ENCODE peak calls at places on chromosomes 11 and 22, in eight cellular contexts. Z, Y, C, H, I, Q, X and R are unnamed samples.

GRCh38 chr22:30569674-30570202 is 4.7 kb downstream of the GAL3ST1 start:
- DNase-seq in C (no peak), Z (no peak), H (no peak), X (no peak), Q (no peak), I (no peak), Y (no peak), R (no peak)

GRCh38 chr11:64647019-64647805 is 56.2 kb downstream of the SLC22A12 start:
- DNase-seq in C (no peak), Q (no peak), Y (no peak), H (no peak), X (no peak), Z (no peak), I (no peak), R (no peak)

GRCh38 chr11:105177658-105178057 is 38.1 kb upstream of the CARD18 start:
- DNase-seq in Z (no peak), Q (peak), I (peak), H (no peak), Y (no peak), C (no peak), X (peak), R (peak)

GRCh38 chr11:12052676-12053605 is 44.5 kb upstream of the DKK3 start:
- DNase-seq in C (no peak), Y (no peak), Z (no peak), Q (peak), H (no peak), X (no peak), I (no peak), R (no peak)

GRCh38 chr22:40082184-40082583 is 87.4 kb downstream of the FAM83F start:
- DNase-seq in C (no peak), X (no peak), Y (no peak), Z (no peak), I (no peak), H (no peak), Q (no peak), R (no peak)

GRCh38 chr22:49514656-49515055 is 313.0 kb downstream of the BRD1 start:
- DNase-seq in X (no peak), I (peak), Y (no peak), Q (no peak), C (no peak), H (no peak), Z (no peak), R (no peak)

GRCh38 chr22:49880281-49880680 is 26.6 kb downstream of the ZBED4 start:
- DNase-seq in H (no peak), Q (no peak), I (no peak), C (no peak), Y (no peak), X (no peak), Z (no peak), R (no peak)

GRCh38 chr22:46661221-46661851 is 41.1 kb downstream of the GRAMD4 start:
- DNase-seq in I (peak), Z (peak), Q (peak), X (no peak), Y (no peak), H (peak), C (peak), R (peak)

GRCh38 chr22:49170053-49170452 is 657.6 kb downstream of the BRD1 start:
- DNase-seq in X (no peak), H (no peak), I (no peak), Z (no peak), Q (no peak), Y (no peak), C (no peak), R (no peak)

GRCh38 chr11:109123811-109124787 is 297.9 kb upstream of the C11orf87 start:
- DNase-seq in Z (no peak), X (peak), I (peak), Q (peak), C (no peak), Y (no peak), H (no peak), R (peak)

GRCh38 chr22:42289671-42290269 is 19.3 kb upstream of the TCF20 start:
- DNase-seq in I (peak), H (no peak), Y (no peak), Q (no peak), X (no peak), Z (no peak), C (no peak), R (no peak)

GRCh38 chr11:73240190-73240781 is 22.2 kb downstream of the P2RY2 start:
- DNase-seq in X (peak), I (no peak), Z (no peak), C (no peak), H (no peak), Y (no peak), Q (peak), R (no peak)

GRCh38 chr11:117217141-117217609 is 14.7 kb downstream of the PCSK7 start:
- DNase-seq in Q (peak), Y (no peak), Z (no peak), I (no peak), C (no peak), H (no peak), X (peak), R (peak)

GRCh38 chr11:127136438-127136837 is 135.9 kb upstream of the KIRREL3 start:
- DNase-seq in I (no peak), Z (no peak), C (no peak), Q (no peak), H (no peak), Y (no peak), X (no peak), R (no peak)

GRCh38 chr11:8247312-8247711 is 16.4 kb downstream of the LMO1 start:
- DNase-seq in I (no peak), Z (no peak), Y (no peak), Q (peak), X (no peak), H (peak), C (no peak), R (no peak)

GRCh38 chr22:36136475-36136874 is 24.1 kb downstream of the APOL3 start:
- DNase-seq in Y (no peak), Q (peak), C (no peak), Z (no peak), X (peak), I (no peak), H (no peak), R (peak)

GRCh38 chr11:6498544-6498943 is 1.5 kb downstream of the DNHD1 start:
- DNase-seq in Z (no peak), Y (no peak), H (no peak), C (no peak), I (no peak), X (no peak), Q (no peak), R (no peak)

GRCh38 chr11:97280347-97280746 is 890.5 kb downstream of the JRKL start:
- DNase-seq in Y (no peak), Z (no peak), I (no peak), X (no peak), C (no peak), Q (no peak), H (no peak), R (no peak)

GRCh38 chr11:44983786-44984185 is 33.1 kb upstream of the TP53I11 start:
- DNase-seq in C (no peak), Y (no peak), Z (no peak), H (no peak), Q (no peak), X (no peak), I (no peak), R (no peak)

GRCh38 chr22:47034905-47035419 is 272.5 kb downstream of the TBC1D22A start:
- DNase-seq in C (no peak), H (no peak), Y (no peak), I (peak), X (no peak), Q (no peak), Z (no peak), R (no peak)